ENCODE peak calls at places on chromosomes 13 and 19, in seven cellular contexts. C is non-pigmented ciliary epithelial cell; I is activated CD8-positive, alpha-beta memory T cell treated with anti-CD3 and anti-CD28 coated beads, Interleukin-2, amount 50 U/mL, for 48 hours; E is neural crest cell; V is activated naive CD4-positive, alpha-beta T cell; F is AG08395; L is stimulated activated CD8-positive, alpha-beta memory T cell treated with anti-CD3 and anti-CD28 coated beads, Interleukin-15, amount 100 ng/mL, for 1 hour. K is an unnamed sample.

GRCh38 chr13:108948269-108948671 is 318.9 kb downstream of the MYO16 start:
- DNase-seq in C (no peak), I (no peak), E (no peak), V (no peak), F (no peak), L (no peak), K (no peak)

GRCh38 chr19:10430505-10431253 is 10.3 kb downstream of the PDE4A start:
- DNase-seq in C (no peak), I (no peak), E (no peak), V (no peak), F (peak), L (no peak), K (peak)

GRCh38 chr19:1163283-1163933 is 10.7 kb downstream of the SBNO2 start:
- DNase-seq in C (no peak), I (no peak), E (no peak), V (no peak), F (no peak), L (no peak), K (no peak)

GRCh38 chr19:54136864-54137113 is 773 bp upstream of the CNOT3 start:
- DNase-seq in C (no peak), I (no peak), E (no peak), V (no peak), F (no peak), L (no peak), K (no peak)

GRCh38 chr13:26015276-26015934 is 36.4 kb downstream of the SHISA2 start:
- DNase-seq in C (no peak), I (no peak), E (no peak), V (no peak), F (no peak), L (no peak), K (no peak)

GRCh38 chr19:12778020-12778904 is 2.9 kb upstream of the HOOK2 start:
- DNase-seq in C (no peak), I (peak), E (peak), V (no peak), F (peak), L (no peak), K (peak)

GRCh38 chr13:39682788-39683187 is 27.3 kb downstream of the COG6 start:
- DNase-seq in C (no peak), I (no peak), E (no peak), V (no peak), F (no peak), L (no peak), K (no peak)

GRCh38 chr19:46489445-46490272 is 6.0 kb downstream of the PNMA8B start:
- DNase-seq in C (no peak), I (no peak), E (no peak), V (no peak), F (peak), L (no peak), K (peak)

GRCh38 chr13:75175575-75175974 is 306.4 kb downstream of the TBC1D4 start:
- DNase-seq in C (peak), I (no peak), E (no peak), V (no peak), F (no peak), L (no peak), K (peak)

GRCh38 chr13:49366841-49367240 is 77.0 kb downstream of the CAB39L start:
- DNase-seq in C (no peak), I (no peak), E (no peak), V (no peak), F (no peak), L (no peak), K (peak)

GRCh38 chr13:74015137-74015536 is 119.1 kb downstream of the KLF12 start:
- DNase-seq in C (no peak), I (no peak), E (no peak), V (no peak), F (no peak), L (no peak), K (no peak)

GRCh38 chr19:35544110-35544802 is 1.2 kb upstream of the TMEM147 start:
- DNase-seq in C (no peak), I (no peak), E (no peak), V (no peak), F (no peak), L (no peak), K (no peak)

GRCh38 chr13:34002141-34002540 is 184.2 kb downstream of the RFC3 start:
- DNase-seq in C (no peak), I (no peak), E (no peak), V (no peak), F (no peak), L (no peak), K (no peak)

GRCh38 chr19:10876459-10877240 is 5.3 kb downstream of the CARM1 start:
- DNase-seq in C (no peak), I (peak), E (no peak), V (no peak), F (no peak), L (no peak), K (no peak)

GRCh38 chr13:30116379-30116778 is 191.0 kb downstream of the KATNAL1 start:
- DNase-seq in C (no peak), I (no peak), E (no peak), V (no peak), F (no peak), L (no peak), K (no peak)

GRCh38 chr13:40490086-40490723 is 176.2 kb downstream of the FOXO1 start:
- DNase-seq in C (no peak), I (peak), E (no peak), V (no peak), F (no peak), L (no peak), K (no peak)

GRCh38 chr19:49689133-49690072 is at the start of gene ADM5:
- DNase-seq in C (no peak), I (peak), E (no peak), V (no peak), F (peak), L (peak), K (peak)

GRCh38 chr13:100544866-100545683 is 43.5 kb downstream of the GGACT start:
- DNase-seq in C (no peak), I (peak), E (no peak), V (no peak), F (no peak), L (no peak), K (no peak)

GRCh38 chr19:41064974-41065569 is 23.2 kb upstream of the CYP2A13 start:
- DNase-seq in C (peak), I (no peak), E (no peak), V (no peak), F (peak), L (no peak), K (peak)

GRCh38 chr19:52734340-52734892 is 428 bp downstream of the ZNF611 start:
- DNase-seq in C (no peak), I (no peak), E (peak), V (no peak), F (no peak), L (no peak), K (peak)

GRCh38 chr13:40017662-40018262 is 362.3 kb downstream of the COG6 start:
- DNase-seq in C (no peak), I (no peak), E (no peak), V (no peak), F (no peak), L (no peak), K (no peak)